ENCODE peak calls at places on chromosomes 2 and 18, in six cellular contexts. O, Q, M, J, B and A are unnamed samples.

GRCh38 chr2:181892795-181893435 is 1.4 kb downstream of the ITPRID2 start:
- DNase-seq in J (no peak), O (no peak), M (peak), Q (no peak), B (no peak), A (no peak)

GRCh38 chr2:46367286-46367685 is 70.1 kb downstream of the EPAS1 start:
- DNase-seq in M (no peak), Q (no peak), O (no peak), B (no peak), J (no peak), A (no peak)

GRCh38 chr2:207184768-207185167 is 19.0 kb upstream of the KLF7 start:
- DNase-seq in O (no peak), Q (no peak), B (no peak), J (no peak), M (no peak), A (no peak)

GRCh38 chr2:15547100-15547499 is 14.0 kb downstream of the NBAS start:
- DNase-seq in Q (no peak), J (no peak), O (no peak), B (no peak), M (peak), A (no peak)

GRCh38 chr2:191758420-191759199 is 80.7 kb downstream of the NABP1 start:
- DNase-seq in B (no peak), M (peak), J (no peak), Q (no peak), O (peak), A (peak)

GRCh38 chr2:142286618-142287017 is 155.8 kb upstream of the LRP1B start:
- DNase-seq in O (no peak), M (no peak), J (no peak), B (no peak), Q (no peak), A (no peak)

GRCh38 chr2:108447947-108448677 is 894 bp upstream of the GCC2 start:
- DNase-seq in B (no peak), J (no peak), M (no peak), Q (no peak), O (no peak), A (no peak)

GRCh38 chr2:12754643-12755042 is 37.9 kb downstream of the TRIB2 start:
- DNase-seq in O (no peak), M (no peak), Q (no peak), B (no peak), J (no peak), A (no peak)

GRCh38 chr18:44325903-44326650 is 354.6 kb upstream of the SETBP1 start:
- DNase-seq in M (peak), O (no peak), J (no peak), Q (no peak), B (peak), A (no peak)

GRCh38 chr2:196170681-196171247 is 614 bp downstream of the STK17B start:
- DNase-seq in O (no peak), M (peak), B (no peak), Q (no peak), J (peak), A (no peak)

GRCh38 chr2:50546790-50547189 is 485.1 kb downstream of the NRXN1 start:
- DNase-seq in Q (no peak), B (no peak), M (no peak), O (no peak), J (no peak), A (no peak)

GRCh38 chr2:205510345-205510744 is 172.0 kb upstream of the NRP2 start:
- DNase-seq in B (no peak), Q (no peak), M (no peak), J (no peak), O (no peak), A (no peak)

GRCh38 chr18:79521806-79522205 is 126.1 kb downstream of the NFATC1 start:
- DNase-seq in Q (no peak), M (no peak), J (no peak), B (no peak), O (no peak), A (no peak)

GRCh38 chr2:209719034-209719433 is 52.6 kb upstream of the UNC80 start:
- DNase-seq in Q (no peak), O (no peak), B (no peak), M (no peak), J (no peak), A (no peak)

GRCh38 chr18:27377251-27377650 is 192.1 kb upstream of the CHST9 start:
- DNase-seq in J (no peak), M (no peak), B (no peak), Q (no peak), O (no peak), A (no peak)

GRCh38 chr18:5977022-5977421 is 81.7 kb upstream of the TMEM200C start:
- DNase-seq in J (no peak), Q (no peak), O (no peak), M (no peak), B (no peak), A (no peak)

GRCh38 chr2:24779121-24779520 is 14.1 kb downstream of the PTRHD1 start:
- DNase-seq in J (no peak), B (no peak), Q (no peak), O (no peak), M (no peak), A (no peak)

GRCh38 chr18:5879479-5879882 is 15.8 kb downstream of the TMEM200C start:
- DNase-seq in O (no peak), J (no peak), M (peak), Q (no peak), B (no peak), A (no peak)

GRCh38 chr2:147275943-147276342 is 568.9 kb upstream of the ACVR2A start:
- DNase-seq in Q (no peak), J (no peak), O (no peak), M (no peak), B (no peak), A (no peak)

GRCh38 chr2:100948965-100949364 is 53.1 kb upstream of the RPL31 start:
- DNase-seq in M (no peak), Q (no peak), J (no peak), B (no peak), O (no peak), A (no peak)

GRCh38 chr2:16224298-16225045 is 284.1 kb downstream of the MYCN start:
- DNase-seq in J (no peak), Q (no peak), B (no peak), O (no peak), M (no peak), A (no peak)

GRCh38 chr2:30522421-30522820 is 75.4 kb downstream of the LCLAT1 start:
- DNase-seq in J (no peak), O (no peak), Q (no peak), M (no peak), B (no peak), A (no peak)

GRCh38 chr2:70871398-70872211 is 36.0 kb upstream of the CD207 start:
- DNase-seq in B (peak), Q (peak), M (peak), J (peak), O (peak), A (peak)

GRCh38 chr2:11389551-11390528 is 45.4 kb upstream of the ROCK2 start:
- DNase-seq in J (no peak), M (peak), B (no peak), O (no peak), Q (no peak), A (no peak)

GRCh38 chr2:128736046-128736688 is 417.5 kb upstream of the HS6ST1 start:
- DNase-seq in J (no peak), M (no peak), O (no peak), Q (no peak), B (no peak), A (no peak)

GRCh38 chr2:207330912-207331311 is 165.2 kb upstream of the KLF7 start:
- DNase-seq in M (peak), J (no peak), Q (no peak), B (peak), O (no peak), A (peak)

GRCh38 chr2:158671381-158672245 is 123.5 kb upstream of the DAPL1 start:
- DNase-seq in J (no peak), B (no peak), Q (no peak), M (no peak), O (no peak), A (no peak)

GRCh38 chr2:239319261-239319661 is 81.6 kb downstream of the HDAC4 start:
- DNase-seq in O (no peak), J (no peak), M (peak), B (peak), Q (no peak), A (no peak)

GRCh38 chr2:75431757-75432156 is 129.0 kb downstream of the EVA1A start:
- DNase-seq in O (no peak), B (no peak), Q (no peak), J (no peak), M (no peak), A (no peak)

GRCh38 chr2:165675551-165675968 is 118.5 kb downstream of the GALNT3 start:
- DNase-seq in B (no peak), J (no peak), M (no peak), Q (no peak), O (no peak), A (no peak)

GRCh38 chr2:37526323-37526722 is 145.1 kb downstream of the CDC42EP3 start:
- DNase-seq in M (no peak), J (no peak), O (no peak), Q (no peak), B (no peak), A (no peak)

GRCh38 chr2:45345331-45346305 is 265.4 kb downstream of the SRBD1 start:
- DNase-seq in J (no peak), Q (no peak), M (no peak), O (no peak), B (no peak), A (no peak)

GRCh38 chr2:231321556-231322334 is 73.8 kb upstream of the B3GNT7 start:
- DNase-seq in O (no peak), Q (no peak), B (no peak), M (no peak), J (no peak), A (no peak)

GRCh38 chr2:62406573-62407043 is 99.4 kb downstream of the TMEM17 start:
- DNase-seq in O (no peak), M (no peak), Q (no peak), B (no peak), J (no peak), A (no peak)

GRCh38 chr2:134225173-134225572 is 28.7 kb upstream of the MGAT5 start:
- DNase-seq in B (no peak), M (no peak), O (no peak), Q (no peak), J (no peak), A (no peak)

GRCh38 chr2:61356261-61356957 is 114.5 kb downstream of the USP34 start:
- DNase-seq in Q (no peak), B (no peak), J (no peak), O (no peak), M (peak), A (no peak)

GRCh38 chr2:121605820-121606733 is 43.2 kb downstream of the CLASP1 start:
- DNase-seq in M (no peak), B (no peak), O (no peak), J (no peak), Q (no peak), A (no peak)